ENCODE peak calls at places on chromosomes 13 and 19, in nine cellular contexts. One of them, this sample, is unnamed.

GRCh38 chr13:22175211-22175610 is 504.3 kb downstream of the FGF9 start:
- DNase-seq in HFF-Myc: no peak
- DNase-seq in ovary: no peak
- DNase-seq in tibial artery: no peak
- DNase-seq in left ventricle myocardium inferior: no peak
- DNase-seq in fibroblast of mammary gland: no peak
- DNase-seq in upper lobe of right lung: no peak
- DNase-seq in WERI-Rb-1: no peak
- DNase-seq in HFFc6: no peak
- DNase-seq in this sample: no peak

GRCh38 chr13:85497652-85498051 is 301.6 kb downstream of the SLITRK6 start:
- DNase-seq in WERI-Rb-1: no peak
- DNase-seq in tibial artery: no peak
- DNase-seq in upper lobe of right lung: no peak
- DNase-seq in ovary: no peak
- DNase-seq in HFFc6: peak; percentile 84
- DNase-seq in fibroblast of mammary gland: peak; percentile 93
- DNase-seq in HFF-Myc: peak; percentile 83
- DNase-seq in left ventricle myocardium inferior: no peak
- DNase-seq in this sample: no peak

GRCh38 chr13:103528437-103528836 is 462.2 kb upstream of the SLC10A2 start:
- DNase-seq in tibial artery: no peak
- DNase-seq in ovary: no peak
- DNase-seq in upper lobe of right lung: no peak
- DNase-seq in WERI-Rb-1: no peak
- DNase-seq in left ventricle myocardium inferior: no peak
- DNase-seq in HFFc6: no peak
- DNase-seq in HFF-Myc: no peak
- DNase-seq in fibroblast of mammary gland: no peak
- DNase-seq in this sample: no peak

GRCh38 chr13:99585609-99586008 is 84.3 kb downstream of the TM9SF2 start:
- DNase-seq in fibroblast of mammary gland: no peak
- DNase-seq in ovary: no peak
- DNase-seq in HFFc6: no peak
- DNase-seq in tibial artery: no peak
- DNase-seq in HFF-Myc: no peak
- DNase-seq in WERI-Rb-1: no peak
- DNase-seq in left ventricle myocardium inferior: no peak
- DNase-seq in upper lobe of right lung: no peak
- DNase-seq in this sample: no peak

GRCh38 chr19:33323093-33323820 is 20.9 kb upstream of the CEBPA start:
- DNase-seq in HFFc6: no peak
- DNase-seq in fibroblast of mammary gland: no peak
- DNase-seq in ovary: no peak
- DNase-seq in HFF-Myc: no peak
- DNase-seq in upper lobe of right lung: no peak
- DNase-seq in WERI-Rb-1: no peak
- DNase-seq in left ventricle myocardium inferior: no peak
- DNase-seq in tibial artery: no peak
- DNase-seq in this sample: no peak

GRCh38 chr13:99416411-99417121 is 84.7 kb upstream of the TM9SF2 start:
- DNase-seq in ovary: no peak
- DNase-seq in upper lobe of right lung: peak; percentile 56
- DNase-seq in left ventricle myocardium inferior: no peak
- DNase-seq in HFF-Myc: no peak
- DNase-seq in HFFc6: no peak
- DNase-seq in WERI-Rb-1: peak; percentile 24
- DNase-seq in fibroblast of mammary gland: no peak
- DNase-seq in tibial artery: no peak
- DNase-seq in this sample: no peak

GRCh38 chr13:49953560-49953959 is 17.4 kb upstream of the SPRYD7 start:
- DNase-seq in left ventricle myocardium inferior: no peak
- DNase-seq in WERI-Rb-1: no peak
- DNase-seq in upper lobe of right lung: no peak
- DNase-seq in HFFc6: no peak
- DNase-seq in tibial artery: no peak
- DNase-seq in HFF-Myc: no peak
- DNase-seq in fibroblast of mammary gland: no peak
- DNase-seq in ovary: no peak
- DNase-seq in this sample: no peak

GRCh38 chr13:57582032-57582431 is 49.5 kb upstream of the PCDH17 start:
- DNase-seq in tibial artery: no peak
- DNase-seq in fibroblast of mammary gland: no peak
- DNase-seq in left ventricle myocardium inferior: no peak
- DNase-seq in WERI-Rb-1: peak; percentile 5
- DNase-seq in HFFc6: no peak
- DNase-seq in upper lobe of right lung: no peak
- DNase-seq in ovary: no peak
- DNase-seq in HFF-Myc: no peak
- DNase-seq in this sample: no peak

DNA sequence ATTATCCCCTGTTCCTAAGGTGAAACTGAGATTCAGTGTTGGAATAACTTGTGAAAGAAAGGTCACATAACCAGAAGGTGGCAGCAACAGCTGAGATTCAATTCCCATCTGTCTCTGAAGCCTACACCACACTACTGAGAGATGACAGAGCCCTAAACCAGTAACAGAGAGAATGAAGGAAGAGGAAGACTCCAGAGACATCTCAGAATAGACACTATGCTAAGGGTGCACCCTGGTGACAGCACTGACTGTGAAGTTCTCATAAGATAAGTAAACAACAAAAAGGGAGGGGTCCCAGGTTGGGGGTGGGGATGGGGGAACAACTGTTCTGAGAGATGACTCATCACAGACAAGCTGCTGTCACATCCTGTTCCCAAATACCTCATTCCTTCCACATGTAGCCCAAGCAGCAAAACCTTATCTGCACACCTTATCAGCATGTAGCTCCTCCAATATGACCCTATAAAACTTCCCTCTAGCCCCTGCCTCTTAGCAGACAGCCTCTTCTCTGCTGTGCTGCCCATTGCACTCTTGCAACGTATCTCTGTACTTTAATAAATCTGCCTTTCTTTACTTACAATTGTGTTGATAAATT is 46.5 kb downstream of the UTP14C start:
- DNase-seq in HFF-Myc: peak; percentile 10
- DNase-seq in WERI-Rb-1: peak; percentile 21
- DNase-seq in tibial artery: no peak
- DNase-seq in ovary: no peak
- DNase-seq in left ventricle myocardium inferior: no peak
- DNase-seq in HFFc6: peak; percentile 42
- DNase-seq in fibroblast of mammary gland: peak; percentile 45
- DNase-seq in upper lobe of right lung: no peak
- DNase-seq in this sample: no peak
- TF ChIP-seq CTCF in HFF-Myc: no peak
- TF ChIP-seq CTCF in WERI-Rb-1: peak; percentile 33
- TF ChIP-seq CTCF in tibial artery: no peak
- TF ChIP-seq CTCF in ovary: no peak
- TF ChIP-seq CTCF in left ventricle myocardium inferior: peak; percentile 34
- TF ChIP-seq CTCF in HFFc6: peak; percentile 63
- TF ChIP-seq CTCF in fibroblast of mammary gland: peak; percentile 24
- TF ChIP-seq CTCF in upper lobe of right lung: no peak
- TF ChIP-seq CTCF in this sample: no peak

GRCh38 chr19:8127311-8127710 is 22.1 kb downstream of the FBN3 start:
- DNase-seq in fibroblast of mammary gland: no peak
- DNase-seq in ovary: no peak
- DNase-seq in HFF-Myc: no peak
- DNase-seq in tibial artery: no peak
- DNase-seq in WERI-Rb-1: no peak
- DNase-seq in left ventricle myocardium inferior: no peak
- DNase-seq in HFFc6: no peak
- DNase-seq in upper lobe of right lung: no peak
- DNase-seq in this sample: no peak

GRCh38 chr19:8126511-8126910 is 22.9 kb downstream of the FBN3 start:
- DNase-seq in HFFc6: no peak
- DNase-seq in WERI-Rb-1: no peak
- DNase-seq in fibroblast of mammary gland: no peak
- DNase-seq in left ventricle myocardium inferior: no peak
- DNase-seq in HFF-Myc: no peak
- DNase-seq in upper lobe of right lung: no peak
- DNase-seq in tibial artery: no peak
- DNase-seq in ovary: no peak
- DNase-seq in this sample: no peak

GRCh38 chr19:8128551-8128950 is 20.8 kb downstream of the FBN3 start:
- DNase-seq in ovary: no peak
- DNase-seq in HFF-Myc: no peak
- DNase-seq in HFFc6: no peak
- DNase-seq in left ventricle myocardium inferior: no peak
- DNase-seq in upper lobe of right lung: no peak
- DNase-seq in WERI-Rb-1: no peak
- DNase-seq in tibial artery: no peak
- DNase-seq in fibroblast of mammary gland: no peak
- DNase-seq in this sample: no peak

GRCh38 chr19:8131517-8131916 is 17.9 kb downstream of the FBN3 start:
- DNase-seq in tibial artery: no peak
- DNase-seq in fibroblast of mammary gland: no peak
- DNase-seq in ovary: no peak
- DNase-seq in left ventricle myocardium inferior: no peak
- DNase-seq in upper lobe of right lung: no peak
- DNase-seq in HFF-Myc: no peak
- DNase-seq in WERI-Rb-1: no peak
- DNase-seq in HFFc6: no peak
- DNase-seq in this sample: no peak

DNA sequence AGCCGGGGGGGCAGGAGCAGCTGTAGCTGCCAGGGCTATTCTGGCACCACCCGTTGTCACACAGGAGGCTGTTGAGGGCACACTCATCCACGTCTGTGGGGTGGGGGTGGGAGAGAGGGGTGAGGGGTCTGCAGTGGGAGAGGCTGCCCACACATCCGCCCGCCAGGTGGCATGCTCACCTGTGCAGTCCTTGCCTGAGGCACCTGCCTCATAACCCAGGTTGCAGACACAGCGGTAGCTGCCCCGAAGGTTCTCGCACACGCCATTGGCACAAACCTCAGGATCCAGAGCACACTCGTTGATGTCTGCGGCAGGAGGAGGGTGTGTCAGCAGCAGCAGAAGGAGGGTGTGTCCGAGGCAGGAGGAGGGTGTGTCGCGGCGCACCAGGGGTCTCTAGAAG is 20.3 kb downstream of the FBN3 start:
- DNase-seq in HFF-Myc: no peak
- DNase-seq in tibial artery: no peak
- DNase-seq in HFFc6: no peak
- DNase-seq in WERI-Rb-1: no peak
- DNase-seq in upper lobe of right lung: no peak
- DNase-seq in ovary: no peak
- DNase-seq in fibroblast of mammary gland: no peak
- DNase-seq in left ventricle myocardium inferior: no peak
- DNase-seq in this sample: no peak
- TF ChIP-seq CTCF in HFF-Myc: no peak
- TF ChIP-seq CTCF in tibial artery: no peak
- TF ChIP-seq CTCF in HFFc6: no peak
- TF ChIP-seq CTCF in WERI-Rb-1: no peak
- TF ChIP-seq CTCF in upper lobe of right lung: no peak
- TF ChIP-seq CTCF in ovary: no peak
- TF ChIP-seq CTCF in fibroblast of mammary gland: no peak
- TF ChIP-seq CTCF in left ventricle myocardium inferior: no peak
- TF ChIP-seq CTCF in this sample: no peak

GRCh38 chr13:35987572-35988513 is 143.3 kb downstream of the DCLK1 start:
- DNase-seq in ovary: no peak
- DNase-seq in upper lobe of right lung: peak; percentile 73
- DNase-seq in tibial artery: no peak
- DNase-seq in WERI-Rb-1: no peak
- DNase-seq in HFFc6: no peak
- DNase-seq in HFF-Myc: no peak
- DNase-seq in left ventricle myocardium inferior: no peak
- DNase-seq in fibroblast of mammary gland: no peak
- DNase-seq in this sample: no peak

GRCh38 chr13:35983206-35983605 is 148.0 kb downstream of the DCLK1 start:
- DNase-seq in HFF-Myc: no peak
- DNase-seq in tibial artery: no peak
- DNase-seq in left ventricle myocardium inferior: no peak
- DNase-seq in HFFc6: no peak
- DNase-seq in fibroblast of mammary gland: no peak
- DNase-seq in ovary: no peak
- DNase-seq in WERI-Rb-1: no peak
- DNase-seq in upper lobe of right lung: no peak
- DNase-seq in this sample: no peak

GRCh38 chr13:35988648-35989081 is 142.5 kb downstream of the DCLK1 start:
- DNase-seq in tibial artery: no peak
- DNase-seq in WERI-Rb-1: no peak
- DNase-seq in fibroblast of mammary gland: peak; percentile 95
- DNase-seq in upper lobe of right lung: no peak
- DNase-seq in HFFc6: peak; percentile 8
- DNase-seq in ovary: no peak
- DNase-seq in HFF-Myc: no peak
- DNase-seq in left ventricle myocardium inferior: no peak
- DNase-seq in this sample: no peak

GRCh38 chr13:35984776-35985453 is 146.3 kb downstream of the DCLK1 start:
- DNase-seq in HFF-Myc: no peak
- DNase-seq in WERI-Rb-1: no peak
- DNase-seq in upper lobe of right lung: no peak
- DNase-seq in tibial artery: no peak
- DNase-seq in left ventricle myocardium inferior: no peak
- DNase-seq in fibroblast of mammary gland: no peak
- DNase-seq in HFFc6: no peak
- DNase-seq in ovary: no peak
- DNase-seq in this sample: no peak

GRCh38 chr13:35984287-35984686 is 146.9 kb downstream of the DCLK1 start:
- DNase-seq in ovary: no peak
- DNase-seq in left ventricle myocardium inferior: no peak
- DNase-seq in tibial artery: no peak
- DNase-seq in HFFc6: no peak
- DNase-seq in WERI-Rb-1: no peak
- DNase-seq in HFF-Myc: no peak
- DNase-seq in fibroblast of mammary gland: no peak
- DNase-seq in upper lobe of right lung: no peak
- DNase-seq in this sample: no peak
- TF ChIP-seq CTCF in ovary: no peak
- TF ChIP-seq CTCF in left ventricle myocardium inferior: no peak
- TF ChIP-seq CTCF in tibial artery: no peak
- TF ChIP-seq CTCF in HFFc6: no peak
- TF ChIP-seq CTCF in WERI-Rb-1: no peak
- TF ChIP-seq CTCF in HFF-Myc: no peak
- TF ChIP-seq CTCF in fibroblast of mammary gland: no peak
- TF ChIP-seq CTCF in upper lobe of right lung: no peak
- TF ChIP-seq CTCF in this sample: no peak

DNA sequence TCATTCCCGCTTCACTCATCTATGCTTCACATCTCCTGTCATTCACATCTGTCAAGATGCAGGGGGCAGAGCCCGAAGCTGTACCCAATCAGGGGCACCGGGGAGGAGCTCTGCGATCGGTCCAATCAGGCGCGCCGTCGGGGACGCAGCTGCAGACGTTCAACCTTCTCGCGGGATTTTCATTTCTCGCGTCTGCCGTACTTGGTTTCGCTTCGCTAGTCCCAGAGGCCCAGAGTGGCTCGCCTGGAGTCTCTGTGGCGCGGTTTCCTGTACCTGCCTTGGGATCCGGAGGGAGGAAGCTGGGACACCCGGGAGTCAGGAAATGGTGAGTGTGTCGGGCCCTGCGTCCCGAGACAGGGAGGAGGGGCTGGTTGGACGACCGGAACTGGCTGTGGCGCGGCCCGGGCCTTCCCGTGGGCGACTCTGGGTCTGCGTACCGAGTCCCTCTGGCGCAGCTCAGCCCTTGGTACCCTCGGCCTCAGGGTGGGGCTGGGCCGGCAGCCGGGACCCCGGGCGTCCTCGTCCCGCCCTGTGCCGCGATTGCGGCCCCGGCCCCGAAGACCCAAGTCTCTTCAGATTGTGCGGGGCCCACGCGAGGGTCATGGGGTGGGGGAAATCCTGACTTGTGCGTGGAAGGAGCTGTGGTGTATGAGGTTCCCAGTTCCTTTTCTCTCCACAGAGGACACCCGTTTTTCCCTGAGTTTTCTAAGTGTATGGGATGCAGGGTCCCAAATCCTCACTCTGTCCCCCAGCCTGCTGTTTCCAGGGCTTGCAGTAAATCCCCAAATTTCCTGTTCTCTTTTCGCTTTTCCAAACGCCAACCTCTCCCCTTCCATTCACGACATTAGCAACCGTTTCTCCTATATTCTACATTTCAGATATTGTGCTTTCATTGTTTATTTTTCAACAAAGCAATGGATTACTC is at the start of gene ZNF136:
- DNase-seq in fibroblast of mammary gland: peak; percentile 95
- DNase-seq in tibial artery: peak; percentile 98
- DNase-seq in left ventricle myocardium inferior: peak; percentile 96
- DNase-seq in ovary: peak; percentile 90
- DNase-seq in HFF-Myc: peak; percentile 82
- DNase-seq in WERI-Rb-1: peak; percentile 96
- DNase-seq in HFFc6: peak; percentile 93
- DNase-seq in upper lobe of right lung: peak; percentile 97
- DNase-seq in this sample: peak; percentile 83
- TF ChIP-seq CTCF in fibroblast of mammary gland: no peak
- TF ChIP-seq CTCF in tibial artery: no peak
- TF ChIP-seq CTCF in left ventricle myocardium inferior: no peak
- TF ChIP-seq CTCF in ovary: no peak
- TF ChIP-seq CTCF in HFF-Myc: no peak
- TF ChIP-seq CTCF in WERI-Rb-1: no peak
- TF ChIP-seq CTCF in HFFc6: no peak
- TF ChIP-seq CTCF in upper lobe of right lung: no peak
- TF ChIP-seq CTCF in this sample: no peak